ENCODE peak calls at places on chromosomes 4 and X, in four cellular contexts. One of them, this sample, is unnamed.
A peak's percentile ranks its signal among the peaks of the same experiment; 100 is the strongest.

GRCh38 chrX:41516995-41517660 is 70.0 kb downstream of the NYX start:
- DNase-seq in germinal center: no peak
- DNase-seq in lung: no peak
- DNase-seq in T1000: no peak
- DNase-seq in this sample: no peak

GRCh38 chr4:40940764-40941163 is 191.0 kb downstream of the NSUN7 start:
- DNase-seq in germinal center: no peak
- DNase-seq in lung: no peak
- DNase-seq in T1000: no peak
- DNase-seq in this sample: no peak

GRCh38 chr4:139828966-139829662 is 163.5 kb downstream of the MGST2 start:
- DNase-seq in germinal center: no peak
- DNase-seq in lung: no peak
- DNase-seq in T1000: no peak
- DNase-seq in this sample: no peak

GRCh38 chrX:129769467-129770154 is 10.1 kb upstream of the SASH3 start:
- DNase-seq in germinal center: peak; percentile 72
- DNase-seq in lung: no peak
- DNase-seq in T1000: no peak
- DNase-seq in this sample: no peak

GRCh38 chrX:103628386-103629290 is at the start of gene TCEAL1:
- DNase-seq in germinal center: peak; percentile 8
- DNase-seq in lung: peak; percentile 38
- DNase-seq in T1000: no peak
- DNase-seq in this sample: no peak

GRCh38 chr4:68904786-68905185 is 46.8 kb downstream of the UGT2A3 start:
- DNase-seq in germinal center: no peak
- DNase-seq in lung: no peak
- DNase-seq in T1000: no peak
- DNase-seq in this sample: no peak

GRCh38 chrX:475926-476723 is 89.4 kb upstream of the PPP2R3B start:
- DNase-seq in germinal center: no peak
- DNase-seq in lung: no peak
- DNase-seq in T1000: no peak
- DNase-seq in this sample: no peak

GRCh38 chrX:56268888-56269287 is 36.7 kb downstream of the KLF8 start:
- DNase-seq in germinal center: no peak
- DNase-seq in lung: no peak
- DNase-seq in T1000: no peak
- DNase-seq in this sample: no peak

GRCh38 chr4:1049591-1049905 is 38.1 kb downstream of the FGFRL1 start:
- DNase-seq in germinal center: no peak
- DNase-seq in lung: no peak
- DNase-seq in T1000: no peak
- DNase-seq in this sample: no peak

GRCh38 chrX:9730752-9731151 is 34.9 kb downstream of the GPR143 start:
- DNase-seq in germinal center: no peak
- DNase-seq in lung: no peak
- DNase-seq in T1000: no peak
- DNase-seq in this sample: no peak

GRCh38 chrX:20060961-20061868 is 55.5 kb downstream of the MAP7D2 start:
- DNase-seq in germinal center: peak; percentile 70
- DNase-seq in lung: no peak
- DNase-seq in T1000: no peak
- DNase-seq in this sample: no peak

GRCh38 chr4:164876680-164877324 is at the start of gene APELA:
- DNase-seq in germinal center: no peak
- DNase-seq in lung: no peak
- DNase-seq in T1000: no peak
- DNase-seq in this sample: no peak

GRCh38 chr4:43113196-43113595 is 220.7 kb downstream of the GRXCR1 start:
- DNase-seq in germinal center: no peak
- DNase-seq in lung: no peak
- DNase-seq in T1000: no peak
- DNase-seq in this sample: no peak

GRCh38 chrX:42119076-42119475 is 195.7 kb upstream of the CASK start:
- DNase-seq in germinal center: no peak
- DNase-seq in lung: no peak
- DNase-seq in T1000: peak; percentile 10
- DNase-seq in this sample: no peak

GRCh38 chr4:25313194-25313895 is 771 bp downstream of the ZCCHC4 start:
- DNase-seq in germinal center: no peak
- DNase-seq in lung: no peak
- DNase-seq in T1000: no peak
- DNase-seq in this sample: no peak

GRCh38 chr4:72900952-72901351 is 168.6 kb downstream of the COX18 start:
- DNase-seq in germinal center: no peak
- DNase-seq in lung: no peak
- DNase-seq in T1000: no peak
- DNase-seq in this sample: no peak

GRCh38 chrX:129842510-129843208 is 1.0 kb downstream of the ZDHHC9 start:
- DNase-seq in germinal center: no peak
- DNase-seq in lung: peak; percentile 33
- DNase-seq in T1000: no peak
- DNase-seq in this sample: no peak

GRCh38 chr4:127708985-127709384 is 21.2 kb upstream of the SLC25A31 start:
- DNase-seq in germinal center: no peak
- DNase-seq in lung: no peak
- DNase-seq in T1000: peak; percentile 24
- DNase-seq in this sample: peak; percentile 7

GRCh38 chr4:185738038-185738552 is 73.9 kb downstream of the SORBS2 start:
- DNase-seq in germinal center: no peak
- DNase-seq in lung: no peak
- DNase-seq in T1000: no peak
- DNase-seq in this sample: no peak

GRCh38 chrX:10507181-10507580 is 113.2 kb downstream of the MID1 start:
- DNase-seq in germinal center: no peak
- DNase-seq in lung: no peak
- DNase-seq in T1000: no peak
- DNase-seq in this sample: no peak

GRCh38 chr4:176479745-176480144 is 160.0 kb downstream of the SPCS3 start:
- DNase-seq in germinal center: no peak
- DNase-seq in lung: no peak
- DNase-seq in T1000: no peak
- DNase-seq in this sample: no peak

GRCh38 chrX:64205441-64205734 is at the start of gene AMER1:
- DNase-seq in germinal center: no peak
- DNase-seq in lung: no peak
- DNase-seq in T1000: no peak
- DNase-seq in this sample: no peak

GRCh38 chrX:12948495-12948894 is 26.4 kb upstream of the TMSB4X start:
- DNase-seq in germinal center: no peak
- DNase-seq in lung: no peak
- DNase-seq in T1000: no peak
- DNase-seq in this sample: no peak

GRCh38 chrX:42149786-42150185 is 226.4 kb upstream of the CASK start:
- DNase-seq in germinal center: no peak
- DNase-seq in lung: no peak
- DNase-seq in T1000: no peak
- DNase-seq in this sample: no peak

GRCh38 chrX:96979766-96980165 is 96.1 kb downstream of the RPA4 start:
- DNase-seq in germinal center: no peak
- DNase-seq in lung: no peak
- DNase-seq in T1000: no peak
- DNase-seq in this sample: no peak

GRCh38 chrX:254630-255215 is 26.5 kb upstream of the PLCXD1 start:
- DNase-seq in germinal center: no peak
- DNase-seq in lung: no peak
- DNase-seq in T1000: no peak
- DNase-seq in this sample: no peak

GRCh38 chrX:38870386-38870895 is 69.2 kb downstream of the MID1IP1 start:
- DNase-seq in germinal center: no peak
- DNase-seq in lung: no peak
- DNase-seq in T1000: no peak
- DNase-seq in this sample: no peak

GRCh38 chr4:121736735-121737351 is 28.1 kb downstream of the SMIM43 start:
- DNase-seq in germinal center: peak; percentile 8
- DNase-seq in lung: peak; percentile 40
- DNase-seq in T1000: peak; percentile 47
- DNase-seq in this sample: no peak

GRCh38 chr4:154779362-154779947 is 1.6 kb upstream of the RBM46 start:
- DNase-seq in germinal center: no peak
- DNase-seq in lung: no peak
- DNase-seq in T1000: no peak
- DNase-seq in this sample: peak; percentile 4

GRCh38 chr4:118770741-118771187 is 65.2 kb downstream of the SEC24D start:
- DNase-seq in germinal center: no peak
- DNase-seq in lung: no peak
- DNase-seq in T1000: no peak
- DNase-seq in this sample: no peak

GRCh38 chr4:3406431-3406830 is 35.3 kb upstream of the HGFAC start:
- DNase-seq in germinal center: no peak
- DNase-seq in lung: no peak
- DNase-seq in T1000: no peak
- DNase-seq in this sample: no peak

GRCh38 chrX:154719132-154719675 is 31.7 kb downstream of the GAB3 start:
- DNase-seq in germinal center: no peak
- DNase-seq in lung: no peak
- DNase-seq in T1000: no peak
- DNase-seq in this sample: no peak